ENCODE peak calls at places on chromosomes 2 and 18, in ten cellular contexts. F is GM10248; O is Karpas-422; R is H1; N is T-helper 1 cell; D is fibroblast of mammary gland; L is SIG-M5; Y is CD4-positive, alpha-beta T cell; W is stimulated activated CD4-positive, alpha-beta T cell treated with anti-CD3 and anti-CD28 coated beads, Interleukin-1b, Interleukin-23, amount 100 ng/mL, for 48 hours; E is epithelial cell of prostate. Z is an unnamed sample.
A peak's percentile ranks its signal among the peaks of the same experiment; 100 is the strongest.

GRCh38 chr2:654896-655295 is 22.3 kb downstream of the TMEM18 start:
- DNase-seq in F (no peak), O (no peak), R (no peak), N (no peak), D (no peak), L (no peak), Y (no peak), W (no peak), E (no peak), Z (no peak)

GRCh38 chr2:31137211-31138036 is 816 bp downstream of the GALNT14 start:
- DNase-seq in F (peak; percentile 27), O (no peak), R (peak; percentile 71), N (no peak), D (peak; percentile 5), L (no peak), Y (no peak), W (no peak), E (no peak), Z (no peak)

GRCh38 chr2:20567159-20567925 is 83.6 kb downstream of the HS1BP3 start:
- DNase-seq in F (no peak), O (no peak), R (peak; percentile 61), N (no peak), D (no peak), L (no peak), Y (no peak), W (no peak), E (no peak), Z (no peak)

GRCh38 chr18:68679531-68679930 is 35.4 kb downstream of the TMX3 start:
- DNase-seq in F (no peak), O (no peak), R (no peak), N (no peak), D (peak; percentile 66), L (no peak), Y (no peak), W (no peak), E (no peak), Z (no peak)

GRCh38 chr2:218997730-218998129 is 4.5 kb upstream of the CRYBA2 start:
- DNase-seq in F (no peak), O (no peak), R (no peak), N (no peak), D (no peak), L (no peak), Y (no peak), W (no peak), E (no peak), Z (no peak)

GRCh38 chr2:224392545-224392944 is 9.4 kb downstream of the FAM124B start:
- DNase-seq in F (no peak), O (no peak), R (no peak), N (no peak), D (no peak), L (no peak), Y (no peak), W (no peak), E (no peak), Z (no peak)

GRCh38 chr2:223260681-223261080 is 208.7 kb downstream of the KCNE4 start:
- DNase-seq in F (no peak), O (no peak), R (no peak), N (no peak), D (peak; percentile 40), L (no peak), Y (no peak), W (no peak), E (no peak), Z (no peak)

GRCh38 chr18:80120932-80121331 is 11.9 kb downstream of the ADNP2 start:
- DNase-seq in F (no peak), O (no peak), R (no peak), N (no peak), D (no peak), L (no peak), Y (no peak), W (no peak), E (no peak), Z (no peak)

GRCh38 chr18:74063023-74063422 is 84.6 kb downstream of the FBXO15 start:
- DNase-seq in F (no peak), O (peak; percentile 71), R (no peak), N (no peak), D (no peak), L (no peak), Y (no peak), W (peak; percentile 62), E (no peak), Z (no peak)

GRCh38 chr2:224832207-224832606 is 116.0 kb upstream of the CCDC195 start:
- DNase-seq in F (no peak), O (no peak), R (no peak), N (no peak), D (no peak), L (no peak), Y (no peak), W (no peak), E (no peak), Z (no peak)

GRCh38 chr2:186919272-186919671 is 70.3 kb upstream of the ZSWIM2 start:
- DNase-seq in F (no peak), O (no peak), R (no peak), N (no peak), D (peak; percentile 87), L (no peak), Y (no peak), W (no peak), E (peak; percentile 41), Z (no peak)

GRCh38 chr18:78080081-78080480 is 830.4 kb downstream of the GALR1 start:
- DNase-seq in F (no peak), O (no peak), R (no peak), N (no peak), D (no peak), L (no peak), Y (no peak), W (no peak), E (no peak), Z (no peak)

GRCh38 chr2:85655961-85656403 is 12.0 kb downstream of the SFTPB start:
- DNase-seq in F (no peak), O (no peak), R (no peak), N (no peak), D (peak; percentile 89), L (no peak), Y (no peak), W (no peak), E (no peak), Z (no peak)

GRCh38 chr2:43420310-43420903 is 175.4 kb downstream of the THADA start:
- DNase-seq in F (no peak), O (no peak), R (no peak), N (no peak), D (no peak), L (no peak), Y (no peak), W (no peak), E (no peak), Z (no peak)

GRCh38 chr2:230905448-230906430 is 19.3 kb downstream of the GPR55 start:
- DNase-seq in F (no peak), O (peak; percentile 96), R (no peak), N (peak; percentile 24), D (peak; percentile 15), L (no peak), Y (peak; percentile 61), W (peak; percentile 95), E (no peak), Z (peak; percentile 30)

GRCh38 chr2:19876751-19877150 is 25.0 kb downstream of the TTC32 start:
- DNase-seq in F (no peak), O (no peak), R (no peak), N (no peak), D (no peak), L (no peak), Y (no peak), W (no peak), E (no peak), Z (peak; percentile 4)

GRCh38 chr2:134522856-134523460 is 195.8 kb downstream of the TMEM163 start:
- DNase-seq in F (no peak), O (no peak), R (no peak), N (no peak), D (no peak), L (no peak), Y (no peak), W (no peak), E (no peak), Z (no peak)

GRCh38 chr2:222303828-222304736 is 5.3 kb upstream of the PAX3 start:
- DNase-seq in F (no peak), O (no peak), R (peak; percentile 64), N (no peak), D (no peak), L (no peak), Y (no peak), W (no peak), E (no peak), Z (no peak)

GRCh38 chr2:168538534-168538933 is 82.5 kb downstream of the CERS6 start:
- DNase-seq in F (no peak), O (no peak), R (no peak), N (no peak), D (peak; percentile 32), L (no peak), Y (no peak), W (no peak), E (no peak), Z (no peak)

GRCh38 chr2:170276056-170276455 is 98.1 kb downstream of the MYO3B start:
- DNase-seq in F (no peak), O (no peak), R (no peak), N (no peak), D (no peak), L (no peak), Y (no peak), W (no peak), E (no peak), Z (no peak)

GRCh38 chr18:3604626-3605408 is 154.8 kb downstream of the TGIF1 start:
- DNase-seq in F (peak; percentile 47), O (peak; percentile 88), R (no peak), N (no peak), D (peak; percentile 99), L (peak; percentile 92), Y (no peak), W (peak; percentile 37), E (peak; percentile 76), Z (no peak)

GRCh38 chr18:74012954-74013630 is 134.5 kb downstream of the FBXO15 start:
- DNase-seq in F (no peak), O (no peak), R (no peak), N (no peak), D (peak; percentile 8), L (no peak), Y (no peak), W (no peak), E (no peak), Z (no peak)

GRCh38 chr2:23221236-23221635 is 163.7 kb upstream of the KLHL29 start:
- DNase-seq in F (no peak), O (no peak), R (no peak), N (no peak), D (no peak), L (no peak), Y (no peak), W (no peak), E (no peak), Z (no peak)

GRCh38 chr2:5035134-5035533 is 657.0 kb upstream of the SOX11 start:
- DNase-seq in F (no peak), O (no peak), R (no peak), N (no peak), D (no peak), L (no peak), Y (no peak), W (no peak), E (no peak), Z (no peak)

GRCh38 chr2:217903142-217903858 is 99.5 kb downstream of the TNS1 start:
- DNase-seq in F (no peak), O (no peak), R (no peak), N (no peak), D (no peak), L (no peak), Y (no peak), W (no peak), E (no peak), Z (no peak)

GRCh38 chr2:201933792-201934229 is 99.8 kb upstream of the FZD7 start:
- DNase-seq in F (no peak), O (no peak), R (no peak), N (no peak), D (peak; percentile 29), L (no peak), Y (no peak), W (no peak), E (no peak), Z (no peak)

GRCh38 chr18:7958081-7958896 is 391.2 kb downstream of the PTPRM start:
- DNase-seq in F (no peak), O (no peak), R (no peak), N (no peak), D (no peak), L (no peak), Y (no peak), W (no peak), E (no peak), Z (no peak)

GRCh38 chr18:25055076-25055475 is 296.9 kb downstream of the ZNF521 start:
- DNase-seq in F (no peak), O (no peak), R (no peak), N (no peak), D (peak; percentile 80), L (no peak), Y (no peak), W (no peak), E (no peak), Z (no peak)

Z was measured in left lobe of liver.